ENCODE peak calls at places on chromosomes 4 and X, in eight cellular contexts. R is fibroblast of lung, I is endodermal cell, F is neuronal stem cell, P is IMR-90, L is NT2/D1, E is mammary epithelial cell, U is mesendoderm. K is an unnamed sample.

GRCh38 chr4:53489279-53489889 is 101.9 kb downstream of the LNX1 start:
- DNase-seq in F (no peak), I (no peak), E (peak; percentile 63), R (peak; percentile 54), U (no peak), L (no peak), P (peak; percentile 79), K (peak; percentile 60)

GRCh38 chr4:105189855-105190650 is 43.4 kb downstream of the TET2 start:
- DNase-seq in E (no peak), R (no peak), U (no peak), P (no peak), L (no peak), I (peak; percentile 49), F (no peak), K (no peak)

GRCh38 chrX:53056292-53056691 is 7.7 kb downstream of the GPR173 start:
- DNase-seq in F (no peak), U (no peak), E (peak; percentile 8), P (peak; percentile 45), R (no peak), L (no peak), I (no peak), K (no peak)

GRCh38 chr4:1035510-1035909 is 24.1 kb downstream of the FGFRL1 start:
- DNase-seq in E (no peak), R (no peak), I (no peak), P (no peak), F (no peak), U (no peak), L (no peak), K (no peak)

GRCh38 chr4:77795339-77795738 is 23.8 kb downstream of the CNOT6L start:
- DNase-seq in R (no peak), P (no peak), I (no peak), U (no peak), E (no peak), L (no peak), F (no peak), K (no peak)

GRCh38 chr4:147820975-147821374 is 89.1 kb downstream of the ARHGAP10 start:
- DNase-seq in I (no peak), E (peak; percentile 96), P (no peak), F (no peak), R (no peak), U (no peak), L (no peak), K (no peak)

GRCh38 chrX:110034036-110034435 is 31.1 kb downstream of the TMEM164 start:
- DNase-seq in I (no peak), E (no peak), R (no peak), F (no peak), P (no peak), U (no peak), L (no peak), K (no peak)

GRCh38 chr4:78691333-78691732 is 84.8 kb upstream of the BMP2K start:
- DNase-seq in P (no peak), R (no peak), E (no peak), F (no peak), L (no peak), U (no peak), I (no peak), K (peak; percentile 18)

GRCh38 chr4:155722816-155723499 is 35.9 kb upstream of the GUCY1B1 start:
- DNase-seq in E (peak; percentile 11), F (no peak), R (peak; percentile 91), P (peak; percentile 77), U (peak; percentile 7), L (no peak), I (no peak), K (no peak)

GRCh38 chrX:139388234-139388633 is 142.3 kb upstream of the F9 start:
- DNase-seq in I (no peak), U (peak; percentile 29), E (no peak), R (no peak), L (no peak), F (no peak), P (no peak), K (no peak)

GRCh38 chrX:45714864-45715263 is 514.2 kb upstream of the DIPK2B start:
- DNase-seq in F (no peak), E (peak; percentile 64), R (peak; percentile 56), I (no peak), L (no peak), U (no peak), P (peak; percentile 71), K (peak; percentile 41)

GRCh38 chrX:118633530-118633929 is 93.9 kb upstream of the IL13RA1 start:
- DNase-seq in E (no peak), R (no peak), I (no peak), F (no peak), P (no peak), U (no peak), L (no peak), K (no peak)

GRCh38 chr4:186553717-186554116 is 1.6 kb downstream of the MTNR1A start:
- DNase-seq in P (no peak), I (peak; percentile 63), E (no peak), R (no peak), L (no peak), U (peak; percentile 51), F (no peak), K (no peak)

GRCh38 chr4:6546681-6547447 is 28.1 kb upstream of the MAN2B2 start:
- DNase-seq in U (peak; percentile 79), E (peak; percentile 28), L (peak; percentile 80), I (peak; percentile 84), R (peak; percentile 78), F (peak; percentile 86), P (peak; percentile 72), K (peak; percentile 87)

GRCh38 chrX:118603981-118604380 is 108.4 kb downstream of the DOCK11 start:
- DNase-seq in U (peak; percentile 63), F (peak; percentile 38), R (peak; percentile 70), L (peak; percentile 52), P (peak; percentile 61), E (peak; percentile 39), I (peak; percentile 79), K (peak; percentile 81)

GRCh38 chrX:8374041-8374825 is 90.4 kb upstream of the VCX3B start:
- DNase-seq in F (no peak), P (no peak), E (peak; percentile 14), L (no peak), U (peak; percentile 23), R (no peak), I (no peak), K (no peak)

GRCh38 chr4:169253904-169254303 is 16.9 kb downstream of the SH3RF1 start:
- DNase-seq in R (peak; percentile 79), P (peak; percentile 94), U (no peak), F (no peak), I (no peak), E (peak; percentile 46), L (no peak), K (peak; percentile 47)

DNA sequence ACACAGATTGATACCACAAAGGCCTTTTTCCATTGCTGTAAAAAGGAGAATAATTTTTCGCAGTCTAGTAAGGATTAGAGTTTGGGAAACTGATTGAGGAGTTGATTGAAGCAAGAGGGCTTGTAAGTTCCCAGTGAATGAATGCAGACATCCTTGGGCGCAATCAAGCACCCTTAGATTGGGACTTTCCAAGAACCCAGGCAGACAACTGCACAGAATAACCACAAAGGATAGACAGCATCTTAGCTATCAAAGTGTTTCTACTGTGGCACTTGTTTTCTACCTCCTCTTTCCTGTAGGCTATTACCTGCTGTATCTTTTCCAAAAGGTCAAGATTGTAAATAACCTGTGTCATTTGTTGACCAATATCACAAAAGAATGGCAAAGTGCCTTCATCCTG is 2.6 kb downstream of the COX18 start:
- DNase-seq in E (no peak), I (no peak), F (no peak), L (no peak), U (no peak), R (no peak), P (no peak), K (no peak)
- H3K4me3 ChIP-seq in E (no peak overlapping the region), I (no peak overlapping the region), F (no peak overlapping the region), L (no peak overlapping the region), U (no peak overlapping the region), R (no peak overlapping the region), P (no peak overlapping the region), K (no peak overlapping the region)

GRCh38 chr4:122830392-122831095 is 3.9 kb downstream of the FGF2 start:
- DNase-seq in E (no peak), U (no peak), I (no peak), R (peak; percentile 61), L (no peak), P (no peak), F (no peak), K (peak; percentile 78)
- H3K9ac ChIP-seq in E (no peak overlapping the region), U (peak overlapping the region; percentile 27), I (no peak overlapping the region), R (no peak overlapping the region), L (peak overlapping the region; percentile 34), P (peak overlapping the region; percentile 18), F (no peak overlapping the region), K (no peak overlapping the region)

GRCh38 chr4:100280807-100281206 is 90.5 kb upstream of the DDIT4L start:
- DNase-seq in U (peak; percentile 65), F (no peak), L (no peak), I (no peak), P (no peak), R (no peak), E (no peak), K (no peak)

GRCh38 chr4:100284302-100284701 is 94.0 kb upstream of the DDIT4L start:
- DNase-seq in U (no peak), P (no peak), I (no peak), R (no peak), F (no peak), L (no peak), E (peak; percentile 20), K (no peak)

DNA sequence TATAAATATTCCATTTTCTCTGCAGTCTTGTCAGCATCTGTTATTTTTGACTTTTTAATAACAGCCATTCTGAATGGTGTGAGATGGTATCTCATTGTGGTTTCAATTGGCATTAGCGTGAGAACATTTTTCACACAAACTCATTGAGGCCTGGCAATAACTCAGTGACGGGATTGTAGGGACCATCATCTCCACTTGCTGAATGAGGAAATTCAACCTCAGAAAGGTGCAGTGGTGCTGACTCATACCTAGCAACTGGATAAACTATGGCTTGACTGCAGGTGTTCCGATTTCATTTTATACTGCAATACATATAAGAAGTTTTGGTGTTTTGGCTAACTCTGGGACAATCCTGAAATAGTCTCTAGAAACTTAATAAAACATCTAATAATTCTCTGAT is 88.3 kb upstream of the DDIT4L start:
- DNase-seq in U (no peak), F (no peak), E (peak; percentile 87), P (no peak), L (no peak), R (no peak), I (no peak), K (no peak)
- H3K4me1 ChIP-seq in U (no peaks in the 10 kb centered on the region), F (no peaks in the 10 kb centered on the region), E (no peaks in the 10 kb centered on the region), P (no peaks in the 10 kb centered on the region), L (no peaks in the 10 kb centered on the region), R (no peaks in the 10 kb centered on the region), I (no peaks in the 10 kb centered on the region), K (no peaks in the 10 kb centered on the region)

GRCh38 chr4:13986533-13986932 is 359.0 kb upstream of the BOD1L1 start:
- DNase-seq in I (no peak), U (no peak), P (no peak), F (no peak), L (no peak), E (no peak), R (peak; percentile 6), K (no peak)

GRCh38 chr4:13985824-13986223 is 358.3 kb upstream of the BOD1L1 start:
- DNase-seq in R (peak; percentile 41), E (no peak), U (no peak), F (no peak), L (no peak), I (no peak), P (peak; percentile 32), K (no peak)

GRCh38 chr4:13990596-13991589 is 363.4 kb upstream of the BOD1L1 start:
- DNase-seq in F (no peak), R (peak; percentile 37), P (peak; percentile 25), I (no peak), L (no peak), U (no peak), E (no peak), K (peak; percentile 60)

GRCh38 chr4:13989496-13989895 is 362.0 kb upstream of the BOD1L1 start:
- DNase-seq in P (no peak), R (peak; percentile 38), I (no peak), E (peak; percentile 46), L (no peak), U (no peak), F (no peak), K (peak; percentile 16)

GRCh38 chr4:13988347-13989265 is 361.1 kb upstream of the BOD1L1 start:
- DNase-seq in E (peak; percentile 94), U (peak; percentile 25), F (no peak), P (peak; percentile 97), R (peak; percentile 98), I (no peak), L (no peak), K (peak; percentile 94)
- H3K4me3 ChIP-seq in E (no peak overlapping the region), U (no peak overlapping the region), F (no peak overlapping the region), P (no peak overlapping the region), R (no peak overlapping the region), I (no peak overlapping the region), L (no peak overlapping the region), K (peak overlapping the region; percentile 55)